ENCODE peak calls at places on chromosomes 1 and 21, in four cellular contexts. One of them, this sample, is unnamed.

GRCh38 chr21:44949161-44950015 is 9.6 kb downstream of the SLX9 start:
- DNase-seq in psoas muscle: peak
- DNase-seq in cardiac muscle cell: peak
- DNase-seq in A673: no peak
- DNase-seq in this sample: peak

GRCh38 chr1:182752827-182753104 is 36.8 kb upstream of the NPL start:
- DNase-seq in psoas muscle: no peak
- DNase-seq in cardiac muscle cell: no peak
- DNase-seq in A673: no peak
- DNase-seq in this sample: no peak

GRCh38 chr1:86998727-86999126 is 84.3 kb downstream of the HS2ST1 start:
- DNase-seq in psoas muscle: no peak
- DNase-seq in cardiac muscle cell: no peak
- DNase-seq in A673: peak
- DNase-seq in this sample: no peak

GRCh38 chr1:161033751-161034150 is 5.0 kb downstream of the TSTD1 start:
- DNase-seq in psoas muscle: no peak
- DNase-seq in cardiac muscle cell: no peak
- DNase-seq in A673: no peak
- DNase-seq in this sample: no peak

GRCh38 chr1:169260478-169260877 is 107.1 kb downstream of the NME7 start:
- DNase-seq in psoas muscle: no peak
- DNase-seq in cardiac muscle cell: no peak
- DNase-seq in A673: no peak
- DNase-seq in this sample: no peak

GRCh38 chr1:240234477-240235225 is 143.0 kb downstream of the FMN2 start:
- DNase-seq in psoas muscle: no peak
- DNase-seq in cardiac muscle cell: peak
- DNase-seq in A673: no peak
- DNase-seq in this sample: no peak

GRCh38 chr1:232367293-232367692 is 262.6 kb downstream of the SIPA1L2 start:
- DNase-seq in psoas muscle: no peak
- DNase-seq in cardiac muscle cell: no peak
- DNase-seq in A673: no peak
- DNase-seq in this sample: no peak

GRCh38 chr1:95407864-95408291 is 173.9 kb downstream of the RWDD3 start:
- DNase-seq in psoas muscle: no peak
- DNase-seq in cardiac muscle cell: no peak
- DNase-seq in A673: peak
- DNase-seq in this sample: no peak

GRCh38 chr1:170407601-170408000 is 124.4 kb upstream of the GORAB start:
- DNase-seq in psoas muscle: no peak
- DNase-seq in cardiac muscle cell: no peak
- DNase-seq in A673: no peak
- DNase-seq in this sample: no peak

GRCh38 chr1:170284016-170284415 is 138.3 kb downstream of the NTMT2 start:
- DNase-seq in psoas muscle: no peak
- DNase-seq in cardiac muscle cell: no peak
- DNase-seq in A673: no peak
- DNase-seq in this sample: no peak

GRCh38 chr1:182064611-182065010 is 3.1 kb upstream of the ZNF648 start:
- DNase-seq in psoas muscle: no peak
- DNase-seq in cardiac muscle cell: no peak
- DNase-seq in A673: no peak
- DNase-seq in this sample: no peak

GRCh38 chr1:33560680-33561079 is 88.2 kb downstream of the ZSCAN20 start:
- DNase-seq in psoas muscle: no peak
- DNase-seq in cardiac muscle cell: no peak
- DNase-seq in A673: no peak
- DNase-seq in this sample: no peak

GRCh38 chr1:234639968-234640367 is 30.0 kb upstream of the IRF2BP2 start:
- DNase-seq in psoas muscle: no peak
- DNase-seq in cardiac muscle cell: no peak
- DNase-seq in A673: no peak
- DNase-seq in this sample: no peak

GRCh38 chr1:240888039-240888786 is 276.3 kb upstream of the GREM2 start:
- DNase-seq in psoas muscle: no peak
- DNase-seq in cardiac muscle cell: no peak
- DNase-seq in A673: peak
- DNase-seq in this sample: no peak

GRCh38 chr1:211469938-211470529 is 21.9 kb downstream of the RD3 start:
- DNase-seq in psoas muscle: peak
- DNase-seq in cardiac muscle cell: peak
- DNase-seq in A673: peak
- DNase-seq in this sample: peak

GRCh38 chr1:234773936-234774677 is 164.1 kb upstream of the IRF2BP2 start:
- DNase-seq in psoas muscle: no peak
- DNase-seq in cardiac muscle cell: no peak
- DNase-seq in A673: no peak
- DNase-seq in this sample: no peak

GRCh38 chr1:203797216-203797615 is 1.8 kb downstream of the ZBED6 start:
- DNase-seq in psoas muscle: no peak
- DNase-seq in cardiac muscle cell: no peak
- DNase-seq in A673: no peak
- DNase-seq in this sample: no peak

GRCh38 chr1:54811066-54811465 is 9.9 kb upstream of the TTC22 start:
- DNase-seq in psoas muscle: no peak
- DNase-seq in cardiac muscle cell: no peak
- DNase-seq in A673: no peak
- DNase-seq in this sample: peak

GRCh38 chr1:50368179-50369007 is 54.9 kb downstream of the DMRTA2 start:
- DNase-seq in psoas muscle: no peak
- DNase-seq in cardiac muscle cell: peak
- DNase-seq in A673: peak
- DNase-seq in this sample: no peak

GRCh38 chr1:159942700-159943640 is 2.4 kb downstream of the IGSF9 start:
- DNase-seq in psoas muscle: no peak
- DNase-seq in cardiac muscle cell: no peak
- DNase-seq in A673: no peak
- DNase-seq in this sample: no peak

DNA sequence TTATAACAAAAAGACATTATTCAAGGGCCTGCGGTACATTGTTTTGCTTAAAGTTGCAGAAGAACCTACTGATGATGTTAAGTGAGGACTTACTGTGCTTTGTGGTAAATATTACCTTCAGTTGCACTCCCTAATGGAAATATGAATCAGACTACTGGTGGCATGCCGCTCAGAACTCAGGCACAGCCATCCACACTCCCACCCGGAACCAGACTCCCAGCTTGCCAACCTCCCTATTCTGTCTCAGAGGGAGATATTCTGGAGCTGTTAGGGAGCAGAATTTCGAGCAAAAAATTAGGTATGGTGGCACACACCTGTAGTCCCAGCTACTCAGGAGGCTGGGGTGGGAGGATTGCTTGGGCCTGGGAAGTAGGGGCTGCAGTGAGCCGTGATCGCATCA is 13.1 kb downstream of the PGBD5 start:
- DNase-seq in psoas muscle: no peak
- DNase-seq in cardiac muscle cell: no peak
- DNase-seq in A673: no peak
- DNase-seq in this sample: no peak
- H3K4me3 ChIP-seq in psoas muscle: no peak
- H3K4me3 ChIP-seq in cardiac muscle cell: no peak
- H3K4me3 ChIP-seq in A673: no peak
- H3K4me3 ChIP-seq in this sample: no peak

DNA sequence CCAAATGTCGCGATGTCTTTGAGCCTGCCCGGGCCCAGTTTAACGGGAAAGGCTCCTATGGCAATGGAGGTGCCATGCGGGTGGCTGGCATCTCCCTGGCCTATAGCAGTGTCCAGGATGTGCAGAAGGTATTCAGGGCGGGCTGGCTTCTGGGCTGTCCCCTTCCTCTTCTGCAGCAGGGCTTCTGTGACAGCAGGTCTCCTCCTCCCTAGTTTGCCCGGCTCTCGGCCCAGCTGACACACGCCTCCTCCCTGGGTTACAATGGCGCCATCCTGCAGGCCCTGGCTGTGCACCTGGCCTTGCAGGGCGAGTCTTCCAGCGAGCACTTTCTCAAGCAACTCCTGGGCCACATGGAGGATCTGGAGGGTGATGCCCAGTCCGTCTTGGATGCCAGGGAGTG is 3.0 kb downstream of the ADPRS start:
- DNase-seq in psoas muscle: no peak
- DNase-seq in cardiac muscle cell: no peak
- DNase-seq in A673: no peak
- DNase-seq in this sample: no peak
- H3K27ac ChIP-seq in psoas muscle: no peak
- H3K27ac ChIP-seq in cardiac muscle cell: no peak
- H3K27ac ChIP-seq in A673: no peak
- H3K27ac ChIP-seq in this sample: no peak

DNA sequence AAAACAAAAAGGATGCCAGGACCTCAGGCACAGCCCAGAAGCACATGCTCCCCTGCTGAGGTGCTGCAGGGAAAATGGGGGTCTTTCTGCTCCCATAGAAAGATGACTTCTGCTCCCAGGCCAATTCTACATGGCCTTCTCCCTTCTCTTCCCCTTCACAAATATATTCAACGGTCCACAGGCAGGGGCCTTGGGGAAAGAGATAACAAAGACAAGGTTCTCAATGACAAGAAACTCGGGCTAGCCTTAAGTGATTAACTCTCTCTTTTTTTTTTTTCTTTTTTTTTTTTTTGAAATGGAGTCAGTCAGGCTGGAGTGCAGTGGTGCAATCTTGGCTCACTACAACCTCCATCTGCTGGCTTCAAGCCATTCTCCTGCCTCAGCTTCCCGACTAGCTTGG is 54.2 kb downstream of the H3-3A start:
- DNase-seq in psoas muscle: no peak
- DNase-seq in cardiac muscle cell: no peak
- DNase-seq in A673: no peak
- DNase-seq in this sample: no peak
- H3K4me3 ChIP-seq in psoas muscle: no peak
- H3K4me3 ChIP-seq in cardiac muscle cell: no peak
- H3K4me3 ChIP-seq in A673: no peak
- H3K4me3 ChIP-seq in this sample: no peak

GRCh38 chr1:155984341-155984740 is 6.0 kb upstream of the ARHGEF2 start:
- DNase-seq in psoas muscle: no peak
- DNase-seq in cardiac muscle cell: no peak
- DNase-seq in A673: no peak
- DNase-seq in this sample: no peak
- H3K27ac ChIP-seq in psoas muscle: peak
- H3K27ac ChIP-seq in cardiac muscle cell: no peak
- H3K27ac ChIP-seq in A673: peak
- H3K27ac ChIP-seq in this sample: peak

GRCh38 chr21:36257657-36258056 is 62.3 kb upstream of the MORC3 start:
- DNase-seq in psoas muscle: no peak
- DNase-seq in cardiac muscle cell: no peak
- DNase-seq in A673: no peak
- DNase-seq in this sample: no peak

GRCh38 chr21:36263797-36264196 is 56.2 kb upstream of the MORC3 start:
- DNase-seq in psoas muscle: no peak
- DNase-seq in cardiac muscle cell: no peak
- DNase-seq in A673: no peak
- DNase-seq in this sample: no peak

GRCh38 chr21:36261459-36261858 is 58.5 kb upstream of the MORC3 start:
- DNase-seq in psoas muscle: no peak
- DNase-seq in cardiac muscle cell: no peak
- DNase-seq in A673: no peak
- DNase-seq in this sample: no peak

GRCh38 chr21:36260802-36261201 is 59.2 kb upstream of the MORC3 start:
- DNase-seq in psoas muscle: no peak
- DNase-seq in cardiac muscle cell: no peak
- DNase-seq in A673: no peak
- DNase-seq in this sample: no peak

GRCh38 chr21:36260030-36260787 is 59.8 kb upstream of the MORC3 start:
- DNase-seq in psoas muscle: no peak
- DNase-seq in cardiac muscle cell: peak
- DNase-seq in A673: peak
- DNase-seq in this sample: no peak
- H3K4me3 ChIP-seq in psoas muscle: peak
- H3K4me3 ChIP-seq in cardiac muscle cell: peak
- H3K4me3 ChIP-seq in A673: peak
- H3K4me3 ChIP-seq in this sample: peak

DNA sequence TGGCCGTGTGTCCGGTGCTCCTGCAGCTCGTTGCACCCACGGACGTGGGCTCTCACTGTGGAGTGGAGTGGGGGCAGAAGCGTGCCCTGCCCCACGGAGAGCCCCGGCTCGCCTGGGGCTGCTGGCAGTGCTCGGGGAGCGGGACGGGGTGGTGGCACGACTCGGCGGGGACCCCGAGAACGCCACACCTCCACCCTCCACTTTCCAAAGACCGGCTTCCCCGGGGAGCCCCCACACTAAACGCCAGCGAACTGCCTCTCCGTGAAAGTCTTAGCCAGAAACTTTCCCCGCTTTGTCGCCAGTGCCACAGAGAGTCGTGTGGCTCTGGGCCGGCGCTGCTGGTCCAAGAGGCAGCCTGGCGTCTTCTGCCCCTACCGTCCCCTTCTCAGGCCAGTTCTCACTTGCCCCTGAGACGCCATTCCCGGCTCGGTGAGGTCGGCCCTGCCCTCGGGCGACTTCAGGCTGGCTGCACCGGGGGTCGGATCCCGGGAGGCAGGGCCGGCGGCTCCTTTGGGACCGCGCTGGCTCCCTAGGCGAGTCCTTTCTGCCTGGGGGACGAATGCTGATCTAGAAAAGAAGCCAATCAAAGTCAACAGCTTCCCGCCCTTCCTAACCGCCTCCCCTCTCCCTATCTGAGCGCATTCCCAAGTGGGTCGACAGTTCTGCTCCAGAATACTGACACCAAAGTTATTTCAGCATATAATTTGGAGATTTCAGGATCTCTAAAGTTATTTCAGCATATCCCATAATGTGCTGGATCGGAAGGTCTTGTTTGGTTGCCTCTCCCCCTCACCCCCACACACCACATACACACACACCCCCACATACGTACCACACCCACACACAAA is 2.6 kb upstream of the SAMD13 start:
- DNase-seq in psoas muscle: peak
- DNase-seq in cardiac muscle cell: peak
- DNase-seq in A673: peak
- DNase-seq in this sample: peak
- H3K27ac ChIP-seq in psoas muscle: peak
- H3K27ac ChIP-seq in cardiac muscle cell: peak
- H3K27ac ChIP-seq in A673: peak
- H3K27ac ChIP-seq in this sample: peak

DNA sequence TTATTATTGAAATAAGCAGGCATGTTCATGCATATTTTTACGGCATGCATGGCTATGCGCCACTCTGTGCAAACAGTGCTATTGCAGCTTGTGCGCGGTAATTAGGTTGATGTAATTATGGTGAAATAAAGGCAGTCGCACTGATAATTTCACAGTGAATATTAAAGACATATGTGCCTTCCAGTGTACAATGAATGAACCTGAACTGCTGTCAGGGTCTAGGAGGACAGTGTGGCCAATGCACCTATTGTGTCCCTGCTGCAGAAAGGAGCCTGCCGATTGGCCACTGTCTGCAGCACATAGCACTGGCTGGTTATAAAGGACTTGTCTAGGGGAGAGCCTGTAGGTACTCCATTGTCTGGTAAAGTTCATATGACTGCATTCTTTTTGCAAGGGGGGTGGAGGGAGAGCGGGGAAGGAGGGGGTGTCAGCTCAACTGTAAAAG is 340.4 kb downstream of the USP25 start:
- DNase-seq in psoas muscle: no peak
- DNase-seq in cardiac muscle cell: no peak
- DNase-seq in A673: peak
- DNase-seq in this sample: no peak
- H3K4me3 ChIP-seq in psoas muscle: peak
- H3K4me3 ChIP-seq in cardiac muscle cell: no peak
- H3K4me3 ChIP-seq in A673: peak
- H3K4me3 ChIP-seq in this sample: no peak

This sample was measured in lower lobe of right lung.